ENCODE peak calls at places on chromosome 19, in four cellular contexts. E is IMR-90, Z is WERI-Rb-1, I is right atrium auricular region. J is an unnamed sample.

GRCh38 chr19:42111811-42112210 is 20.4 kb downstream of the POU2F2 start:
- DNase-seq in Z (no peak), E (peak; percentile 52), I (no peak), J (no peak)

GRCh38 chr19:47697863-47698609 is 15.2 kb upstream of the EHD2 start:
- DNase-seq in E (peak; percentile 76), Z (peak; percentile 76), I (peak; percentile 83), J (peak; percentile 95)

GRCh38 chr19:17334414-17335409 is at the start of gene ANO8:
- DNase-seq in Z (peak; percentile 99), E (peak; percentile 99), I (peak; percentile 93), J (peak; percentile 99)

GRCh38 chr19:32652893-32653625 is 21.9 kb downstream of the ANKRD27 start:
- DNase-seq in Z (no peak), E (peak; percentile 81), I (peak; percentile 68), J (no peak)

GRCh38 chr19:19613456-19613855 is 5.0 kb downstream of the PBX4 start:
- DNase-seq in E (no peak), Z (no peak), I (no peak), J (no peak)

GRCh38 chr19:3494559-3494958 is 5.9 kb downstream of the DOHH start:
- DNase-seq in I (no peak), Z (no peak), E (no peak), J (no peak)

GRCh38 chr19:30071871-30072270 is 129.8 kb downstream of the URI1 start:
- DNase-seq in Z (no peak), E (no peak), I (no peak), J (peak; percentile 29)

GRCh38 chr19:18310118-18310909 is 12.6 kb downstream of the LSM4 start:
- DNase-seq in I (no peak), E (no peak), Z (no peak), J (no peak)

GRCh38 chr19:11587973-11588631 is 9.2 kb upstream of the ZNF627 start:
- DNase-seq in I (no peak), E (no peak), Z (peak; percentile 14), J (no peak)

GRCh38 chr19:22806418-22806817 is 22.5 kb upstream of the ZNF99 start:
- DNase-seq in Z (no peak), E (no peak), I (no peak), J (no peak)
- H3K9me3 ChIP-seq in Z (peaks cover 6% of the 10 kb centered on the region), E (peaks cover 30% of the 10 kb centered on the region), I (no peaks in the 10 kb centered on the region), J (peaks cover 52% of the 10 kb centered on the region)

GRCh38 chr19:56504581-56504980 is 3.1 kb upstream of the ZNF471 start:
- DNase-seq in Z (no peak), I (no peak), E (peak; percentile 68), J (no peak)
- H3K9me3 ChIP-seq in Z (no peaks in the 10 kb centered on the region), I (no peaks in the 10 kb centered on the region), E (peaks cover 8% of the 10 kb centered on the region), J (peaks cover 64% of the 10 kb centered on the region)

GRCh38 chr19:6736169-6736916 is 1.0 kb downstream of the GPR108 start:
- DNase-seq in E (peak; percentile 87), Z (peak; percentile 79), I (peak; percentile 88), J (peak; percentile 93)
- H3K9me3 ChIP-seq in E (no peaks in the 10 kb centered on the region), Z (no peaks in the 10 kb centered on the region), I (no peaks in the 10 kb centered on the region), J (no peaks in the 10 kb centered on the region)

GRCh38 chr19:58086825-58087710 is 11.0 kb downstream of the ZSCAN18 start:
- DNase-seq in E (no peak), Z (no peak), I (no peak), J (no peak)

GRCh38 chr19:58089846-58090245 is 8.2 kb downstream of the ZSCAN18 start:
- DNase-seq in I (no peak), Z (no peak), E (no peak), J (no peak)

GRCh38 chr19:58088521-58089052 is 9.4 kb downstream of the ZSCAN18 start:
- DNase-seq in E (no peak), I (no peak), Z (no peak), J (no peak)

GRCh38 chr19:58084596-58085347 is 13.3 kb downstream of the ZSCAN18 start:
- DNase-seq in E (no peak), Z (no peak), I (no peak), J (no peak)

GRCh38 chr19:58085348-58085875 is 12.6 kb downstream of the ZSCAN18 start:
- DNase-seq in I (no peak), Z (no peak), E (no peak), J (no peak)
- H3K9me3 ChIP-seq in I (peaks cover 14% of the 10 kb centered on the region), Z (no peaks in the 10 kb centered on the region), E (peaks cover 82% of the 10 kb centered on the region), J (peaks cover 19% of the 10 kb centered on the region)

GRCh38 chr19:27717825-27718224 is 1495.1 kb downstream of the UQCRFS1 start:
- DNase-seq in I (no peak), E (no peak), Z (no peak), J (no peak)
- H3K9me3 ChIP-seq in I (no peaks in the 10 kb centered on the region), E (peaks cover 8% of the 10 kb centered on the region), Z (peaks cover 15% of the 10 kb centered on the region), J (peaks cover 88% of the 10 kb centered on the region)

GRCh38 chr19:22052644-22053013 is 345 bp downstream of the ZNF257 start:
- DNase-seq in I (no peak), Z (no peak), E (no peak), J (no peak)
- H3K9me3 ChIP-seq in I (no peaks in the 10 kb centered on the region), Z (peaks cover 12% of the 10 kb centered on the region), E (peaks cover 14% of the 10 kb centered on the region), J (peaks cover 59% of the 10 kb centered on the region)

GRCh38 chr19:13006431-13007281 is 11.4 kb downstream of the NFIX start:
- DNase-seq in I (no peak), E (no peak), Z (no peak), J (no peak)
- H3K9me3 ChIP-seq in I (no peaks in the 10 kb centered on the region), E (no peaks in the 10 kb centered on the region), Z (no peaks in the 10 kb centered on the region), J (no peaks in the 10 kb centered on the region)

J was measured in endodermal cell.